ENCODE peak calls at places on chromosome 16, in six cellular contexts. O is right lobe of liver, R is HepG2, F is body of pancreas, V is heart left ventricle, J is adrenal gland. Z is an unnamed sample. For H3K4me1, the result is how much of the 10 kb centered on the place peaks cover.

GRCh38 chr16:22192261-22193133 is 13.6 kb upstream of the EEF2K start:
- DNase-seq in O (peak), R (peak), F (peak), V (peak), J (peak), Z (peak)

GRCh38 chr16:89191033-89191900 is 9.1 kb downstream of the SLC22A31 start:
- DNase-seq in O (no peak), R (no peak), F (peak), V (no peak), J (no peak), Z (no peak)

GRCh38 chr16:76474048-76474447 is 196.8 kb downstream of the CNTNAP4 start:
- DNase-seq in O (no peak), R (no peak), F (no peak), V (no peak), J (no peak), Z (no peak)

GRCh38 chr16:70576431-70577255 is 53.0 kb downstream of the SF3B3 start:
- DNase-seq in O (no peak), R (peak), F (no peak), V (no peak), J (no peak), Z (no peak)

GRCh38 chr16:82016268-82016667 is 5.0 kb upstream of the SDR42E1 start:
- DNase-seq in O (no peak), R (no peak), F (no peak), V (no peak), J (no peak), Z (no peak)

GRCh38 chr16:86734559-86735480 is 156.5 kb downstream of the FOXL1 start:
- DNase-seq in O (no peak), R (no peak), F (no peak), V (no peak), J (no peak), Z (no peak)

GRCh38 chr16:13093676-13094075 is 192.3 kb downstream of the SHISA9 start:
- DNase-seq in O (no peak), R (no peak), F (no peak), V (no peak), J (no peak), Z (no peak)

GRCh38 chr16:77374384-77374783 is 60.5 kb downstream of the ADAMTS18 start:
- DNase-seq in O (no peak), R (no peak), F (no peak), V (no peak), J (no peak), Z (no peak)

GRCh38 chr16:87042551-87043272 is 274.5 kb downstream of the C16orf95 start:
- DNase-seq in O (no peak), R (no peak), F (peak), V (no peak), J (no peak), Z (no peak)

GRCh38 chr16:89744813-89745212 is 23.5 kb downstream of the ZNF276 start:
- DNase-seq in O (no peak), R (no peak), F (no peak), V (no peak), J (no peak), Z (no peak)

GRCh38 chr16:70738083-70738977 is 52.5 kb upstream of the MTSS2 start:
- DNase-seq in O (peak), R (peak), F (peak), V (peak), J (peak), Z (peak)

GRCh38 chr16:14672403-14672971 is 21.6 kb downstream of the PLA2G10 start:
- DNase-seq in O (no peak), R (peak), F (peak), V (no peak), J (no peak), Z (no peak)

GRCh38 chr16:75732871-75733270 is 6.6 kb upstream of the CPHXL start:
- DNase-seq in O (no peak), R (no peak), F (no peak), V (no peak), J (no peak), Z (no peak)

GRCh38 chr16:88005148-88005547 is 53.9 kb downstream of the BANP start:
- DNase-seq in O (no peak), R (no peak), F (no peak), V (no peak), J (no peak), Z (no peak)

GRCh38 chr16:68470461-68471150 is 22.3 kb upstream of the SMPD3 start:
- DNase-seq in O (peak), R (no peak), F (no peak), V (peak), J (peak), Z (no peak)

GRCh38 chr16:70324998-70325765 is 21.5 kb upstream of the DDX19A start:
- DNase-seq in O (no peak), R (no peak), F (no peak), V (no peak), J (no peak), Z (no peak)

GRCh38 chr16:27839419-27839818 is 224.1 kb downstream of the GSG1L start:
- DNase-seq in O (no peak), R (no peak), F (no peak), V (no peak), J (no peak), Z (no peak)

GRCh38 chr16:90046971-90047713 is 27.9 kb upstream of the DBNDD1 start:
- DNase-seq in O (peak), R (peak), F (peak), V (peak), J (peak), Z (peak)

GRCh38 chr16:20859699-20860098 is 40.5 kb downstream of the DCUN1D3 start:
- DNase-seq in O (no peak), R (no peak), F (no peak), V (no peak), J (no peak), Z (no peak)

GRCh38 chr16:53052519-53053501 is at the start of gene CHD9NB:
- DNase-seq in O (peak), R (peak), F (no peak), V (no peak), J (no peak), Z (peak)

GRCh38 chr16:85187002-85187401 is 74.7 kb upstream of the CIBAR2 start:
- DNase-seq in O (no peak), R (no peak), F (no peak), V (peak), J (peak), Z (peak)

GRCh38 chr16:80694950-80695471 is 109.4 kb downstream of the CDYL2 start:
- DNase-seq in O (no peak), R (no peak), F (no peak), V (no peak), J (no peak), Z (no peak)

GRCh38 chr16:85898521-85899442 is at the start of gene IRF8:
- DNase-seq in O (peak), R (no peak), F (peak), V (peak), J (peak), Z (no peak)

GRCh38 chr16:86681440-86681838 is 103.1 kb downstream of the FOXL1 start:
- DNase-seq in O (no peak), R (no peak), F (no peak), V (no peak), J (no peak), Z (no peak)

GRCh38 chr16:11316331-11317015 is 28.8 kb upstream of the RMI2 start:
- DNase-seq in O (no peak), R (no peak), F (no peak), V (no peak), J (no peak), Z (no peak)
- H3K4me3 ChIP-seq in O (no peak), R (no peak), F (no peak), V (no peak), J (no peak), Z (no peak)

GRCh38 chr16:8951447-8952280 is 12.0 kb downstream of the USP7 start:
- DNase-seq in O (no peak), R (no peak), F (no peak), V (no peak), J (no peak), Z (no peak)

GRCh38 chr16:8952281-8952751 is 11.4 kb downstream of the USP7 start:
- DNase-seq in O (no peak), R (no peak), F (peak), V (no peak), J (no peak), Z (no peak)

GRCh38 chr16:8955828-8956227 is 7.9 kb downstream of the USP7 start:
- DNase-seq in O (no peak), R (no peak), F (no peak), V (no peak), J (no peak), Z (peak)

GRCh38 chr16:8950580-8951077 is 13.1 kb downstream of the USP7 start:
- DNase-seq in O (no peak), R (no peak), F (no peak), V (no peak), J (no peak), Z (no peak)

DNA sequence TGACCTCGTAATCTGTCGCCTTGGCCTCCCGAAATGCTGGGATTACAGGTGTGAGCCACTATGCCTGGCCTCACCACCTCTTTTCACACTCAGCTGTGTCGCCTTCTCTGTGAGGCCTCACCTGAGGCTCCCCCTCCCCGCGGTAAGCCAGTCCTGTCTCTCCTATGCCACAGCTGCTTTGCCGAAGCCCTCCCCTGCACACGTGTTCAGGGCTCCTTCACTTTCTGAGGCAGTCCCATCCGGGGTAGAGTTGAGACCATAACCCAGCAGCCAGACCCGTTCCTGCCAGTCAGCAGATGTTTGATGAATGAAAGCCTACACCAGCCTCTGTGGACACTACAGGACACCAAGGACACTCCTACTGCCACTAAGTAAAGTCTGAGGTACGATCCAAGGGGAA is 10.6 kb downstream of the USP7 start:
- DNase-seq in O (no peak), R (no peak), F (no peak), V (no peak), J (no peak), Z (no peak)
- H3K4me1 ChIP-seq in O (under half), R (half or more), F (half or more), V (half or more), J (under half), Z (under half)

DNA sequence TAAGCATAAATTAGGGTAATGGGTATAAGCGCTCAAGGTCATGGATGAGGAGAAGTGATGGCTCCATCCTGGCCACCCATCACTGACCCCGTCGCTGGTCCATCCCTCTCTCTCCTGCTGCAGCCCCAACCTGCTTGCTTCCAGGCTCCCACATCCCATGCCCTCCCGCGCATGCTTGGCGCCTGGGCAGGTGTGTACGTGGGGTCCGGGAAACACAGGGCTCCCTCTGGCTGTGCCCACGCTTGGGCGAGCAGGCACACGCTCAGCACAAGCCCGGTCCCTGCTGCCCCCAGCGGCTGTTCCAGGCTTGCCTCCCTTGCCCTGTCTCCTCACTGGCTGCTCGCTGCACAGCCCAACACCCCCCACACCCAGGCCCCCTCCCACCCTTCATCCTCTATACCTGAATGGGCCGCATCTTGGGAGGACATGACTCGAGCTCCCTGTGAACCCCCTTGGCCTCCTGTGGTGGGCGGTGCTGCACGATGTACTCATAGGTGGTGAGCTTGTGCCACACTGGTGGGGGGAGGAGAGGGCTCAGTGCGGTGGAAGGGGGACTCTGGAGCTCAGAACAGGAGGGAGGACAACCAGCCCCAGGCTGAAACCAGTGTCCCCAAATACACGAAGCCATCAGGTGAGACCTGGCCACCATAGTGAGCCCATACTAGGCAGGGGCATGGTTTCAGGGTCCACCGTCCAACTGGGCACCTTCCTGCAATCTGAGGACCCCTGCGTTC is 4.7 kb upstream of the TPPP3 start:
- DNase-seq in O (no peak), R (no peak), F (no peak), V (no peak), J (no peak), Z (no peak)
- TF ChIP-seq CTCF in O (no peak), R (no peak), F (no peak), V (no peak), J (no peak), Z (no peak)

GRCh38 chr16:57202095-57202886 is 16.2 kb downstream of the RSPRY1 start:
- DNase-seq in O (no peak), R (no peak), F (no peak), V (no peak), J (no peak), Z (no peak)
- H3K4me3 ChIP-seq in O (no peak), R (no peak), F (no peak), V (no peak), J (no peak), Z (no peak)

GRCh38 chr16:57624044-57624688 is 4.3 kb upstream of the ADGRG1 start:
- DNase-seq in O (no peak), R (peak), F (no peak), V (no peak), J (no peak), Z (no peak)

GRCh38 chr16:57623251-57624043 is 5.0 kb upstream of the ADGRG1 start:
- DNase-seq in O (no peak), R (peak), F (peak), V (no peak), J (peak), Z (peak)

GRCh38 chr16:57620316-57621231 is 7.9 kb upstream of the ADGRG1 start:
- DNase-seq in O (no peak), R (no peak), F (peak), V (no peak), J (no peak), Z (peak)

GRCh38 chr16:57621521-57622268 is 6.7 kb upstream of the ADGRG1 start:
- DNase-seq in O (no peak), R (no peak), F (peak), V (no peak), J (no peak), Z (no peak)

GRCh38 chr16:57622361-57623250 is 5.8 kb upstream of the ADGRG1 start:
- DNase-seq in O (no peak), R (peak), F (peak), V (no peak), J (no peak), Z (no peak)
- H3K4me1 ChIP-seq in O (under half), R (half or more), F (half or more), V (under half), J (under half), Z (under half)

GRCh38 chr16:35574011-35574410 is 2114.6 kb downstream of the TP53TG3F start:
- DNase-seq in O (no peak), R (no peak), F (no peak), V (no peak), J (no peak), Z (no peak)
- TF ChIP-seq CTCF in O (no peak), R (no peak), F (no peak), V (no peak), J (no peak), Z (no peak)

DNA sequence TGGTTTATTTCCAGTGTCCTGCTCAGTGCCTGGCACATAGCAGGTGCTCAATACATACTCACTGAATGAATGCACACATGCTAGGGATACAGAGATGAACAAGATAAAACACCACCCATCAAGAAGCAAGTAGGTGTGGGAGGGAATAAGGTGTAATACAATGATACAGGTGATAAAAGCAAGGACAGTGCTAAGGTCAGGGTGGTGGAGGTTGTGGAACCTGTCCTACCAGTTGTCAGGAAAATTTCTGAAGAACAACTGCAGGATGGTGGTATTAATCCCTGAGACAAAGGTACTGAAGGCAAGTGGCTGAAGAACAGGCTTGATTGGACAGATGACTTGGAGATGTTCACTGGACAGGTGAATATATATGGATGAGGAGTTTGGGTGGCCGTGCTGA is 1.8 kb downstream of the KNOP1 start:
- DNase-seq in O (no peak), R (no peak), F (no peak), V (no peak), J (no peak), Z (no peak)
- H3K4me3 ChIP-seq in O (no peak), R (peak), F (no peak), V (peak), J (no peak), Z (peak)

DNA sequence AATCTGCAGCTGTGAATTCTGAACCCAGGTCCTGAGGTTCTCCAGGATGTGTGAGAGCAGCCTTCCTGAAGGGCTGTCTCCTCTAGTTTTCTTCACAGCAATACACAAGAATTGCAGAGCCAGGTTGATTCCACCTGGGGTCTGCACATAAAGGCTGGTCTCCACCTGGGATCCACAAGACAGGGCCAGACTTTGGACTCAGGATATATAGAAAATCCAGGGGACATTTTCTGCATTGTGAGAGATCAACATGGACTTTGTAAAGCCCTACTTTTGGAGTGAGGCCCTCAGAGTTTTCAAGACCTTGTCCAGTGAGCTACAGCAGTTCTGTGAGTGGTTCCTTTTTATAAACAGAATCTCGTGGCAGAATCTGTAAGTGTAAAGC is 6.3 kb downstream of the ZNF267 start:
- DNase-seq in O (no peak), R (peak), F (no peak), V (no peak), J (no peak), Z (no peak)
- H3K4me1 ChIP-seq in O (under half), R (half or more), F (half or more), V (half or more), J (under half), Z (under half)